ENCODE peak calls at places on chromosomes 4 and X, in four cellular contexts. Z is mesendoderm, P is OCI-LY7, L is HCT116. B is an unnamed sample. For H3K4me1 and H3K79me2, the result is how much of the 10 kb centered on the place peaks cover.

GRCh38 chr4:105207386-105207785 is 60.7 kb downstream of the TET2 start:
- DNase-seq in Z (no peak), P (no peak), L (no peak), B (no peak)

GRCh38 chr4:107862658-107863057 is 37.9 kb downstream of the SGMS2 start:
- DNase-seq in Z (peak), P (no peak), L (peak), B (peak)

GRCh38 chrX:47366051-47366722 is 4.2 kb upstream of the ZNF157 start:
- DNase-seq in Z (peak), P (peak), L (no peak), B (peak)

GRCh38 chrX:68784816-68785215 is 44.0 kb upstream of the EFNB1 start:
- DNase-seq in Z (no peak), P (no peak), L (no peak), B (no peak)

GRCh38 chr4:81470456-81471327 is 1.0 kb downstream of the RASGEF1B start:
- DNase-seq in Z (peak), P (peak), L (no peak), B (no peak)

GRCh38 chr4:57191523-57192034 is 81.4 kb upstream of the IGFBP7 start:
- DNase-seq in Z (peak), P (no peak), L (no peak), B (peak)

GRCh38 chr4:99998062-99998880 is 48.2 kb upstream of the H2AZ1 start:
- DNase-seq in Z (peak), P (peak), L (peak), B (peak)

GRCh38 chrX:66632473-66632872 is 6.4 kb downstream of the EDA2R start:
- DNase-seq in Z (no peak), P (no peak), L (no peak), B (peak)

GRCh38 chr4:40626183-40626990 is 3.3 kb downstream of the RBM47 start:
- DNase-seq in Z (peak), P (no peak), L (no peak), B (peak)

GRCh38 chrX:76279007-76279406 is 106.1 kb downstream of the PBDC1 start:
- DNase-seq in Z (peak), P (peak), L (peak), B (peak)

GRCh38 chrX:56764153-56764974 is 35.3 kb downstream of the NBDY start:
- DNase-seq in Z (peak), P (peak), L (peak), B (peak)

GRCh38 chr4:6962211-6963041 is 52.8 kb downstream of the TBC1D14 start:
- DNase-seq in Z (no peak), P (no peak), L (no peak), B (no peak)

DNA sequence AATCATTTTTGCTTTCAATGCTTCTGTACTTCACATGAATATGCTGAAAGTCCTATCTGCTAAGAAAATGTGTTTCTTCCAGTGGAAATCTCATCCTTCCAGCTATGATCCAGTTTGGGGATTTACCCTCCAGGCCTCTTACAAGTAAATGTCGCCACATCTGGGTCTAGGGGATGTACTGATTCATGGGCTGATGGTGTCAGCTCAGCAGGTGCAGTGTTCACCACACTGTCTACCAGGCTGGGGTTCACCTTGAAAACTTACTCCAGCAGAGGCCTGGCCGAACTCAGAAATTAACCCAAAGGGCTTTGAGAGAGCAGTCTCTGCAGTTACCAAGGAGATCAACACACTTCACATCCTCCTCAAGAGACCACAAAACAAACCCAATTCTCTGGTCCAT is 154.3 kb downstream of the TSPAN5 start:
- DNase-seq in Z (no peak), P (no peak), L (no peak), B (no peak)
- H3K4me1 ChIP-seq in Z (under half), P (under half), L (under half), B (under half)

GRCh38 chr4:102430511-102430910 is 70.6 kb upstream of the NFKB1 start:
- DNase-seq in Z (peak), P (no peak), L (no peak), B (peak)
- H3K27ac ChIP-seq in Z (no peak), P (peak), L (peak), B (peak)

GRCh38 chrX:18668059-18668458 is 3.8 kb downstream of the RS1 start:
- DNase-seq in Z (no peak), P (no peak), L (no peak), B (no peak)

GRCh38 chrX:18668468-18668867 is 3.4 kb downstream of the RS1 start:
- DNase-seq in Z (no peak), P (no peak), L (no peak), B (no peak)

GRCh38 chrX:18674417-18674787 is 2.5 kb upstream of the RS1 start:
- DNase-seq in Z (no peak), P (no peak), L (no peak), B (no peak)

GRCh38 chrX:18674788-18675735 is 3.2 kb upstream of the RS1 start:
- DNase-seq in Z (peak), P (peak), L (peak), B (peak)

GRCh38 chrX:18672008-18672407 is at the start of gene RS1:
- DNase-seq in Z (no peak), P (no peak), L (no peak), B (no peak)
- H3K79me2 ChIP-seq in Z (under half), P (under half), L (under half), B (under half)

GRCh38 chr4:110310795-110311194 is 112.4 kb upstream of the ELOVL6 start:
- DNase-seq in Z (no peak), P (peak), L (no peak), B (no peak)
- H3K4me1 ChIP-seq in Z (under half), P (under half), L (under half), B (under half)

GRCh38 chr4:129323630-129324029 is 227.7 kb downstream of the C4orf33 start:
- DNase-seq in Z (no peak), P (no peak), L (no peak), B (no peak)

GRCh38 chr4:129328176-129328575 is 232.2 kb downstream of the C4orf33 start:
- DNase-seq in Z (no peak), P (no peak), L (no peak), B (no peak)

GRCh38 chr4:129322947-129323346 is 227.0 kb downstream of the C4orf33 start:
- DNase-seq in Z (peak), P (no peak), L (no peak), B (no peak)

GRCh38 chr4:129326810-129327209 is 230.9 kb downstream of the C4orf33 start:
- DNase-seq in Z (no peak), P (no peak), L (no peak), B (no peak)

GRCh38 chr4:129327637-129328036 is 231.7 kb downstream of the C4orf33 start:
- DNase-seq in Z (no peak), P (no peak), L (no peak), B (no peak)
- H3K27ac ChIP-seq in Z (no peak), P (no peak), L (no peak), B (no peak)

DNA sequence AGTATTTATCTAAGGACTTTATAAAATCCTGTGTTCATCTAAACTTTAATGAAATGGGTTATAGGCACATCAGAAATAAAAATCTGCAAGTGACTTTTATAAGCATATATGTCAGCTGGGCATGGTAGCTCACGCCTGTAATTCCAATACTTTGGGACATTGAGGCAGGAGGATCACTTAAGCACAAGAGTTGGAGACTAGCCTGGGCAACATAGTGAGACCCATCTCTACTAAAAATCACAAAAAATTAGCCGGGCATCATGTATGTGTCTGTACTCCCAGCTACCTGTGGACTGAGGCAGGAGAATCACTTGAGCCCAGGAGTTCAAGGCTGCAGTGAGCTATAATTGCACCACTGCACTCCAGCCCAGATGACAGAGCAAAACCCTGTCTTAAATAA is 20.9 kb downstream of the TBC1D9 start:
- DNase-seq in Z (no peak), P (no peak), L (no peak), B (no peak)
- H3K79me2 ChIP-seq in Z (under half), P (under half), L (under half), B (half or more)